ENCODE peak calls at places on chromosomes 6 and 20, in five cellular contexts. K is heart left ventricle, Z is ovary, D is upper lobe of left lung, I is Peyer's patch. N is an unnamed sample.

GRCh38 chr6:25250878-25251277 is 28.3 kb upstream of the CARMIL1 start:
- DNase-seq in K (no peak), Z (no peak), D (no peak), I (no peak), N (no peak)

GRCh38 chr20:25321262-25321831 is 69.3 kb downstream of the ABHD12 start:
- DNase-seq in K (no peak), Z (no peak), D (no peak), I (no peak), N (peak)

GRCh38 chr6:72031471-72031870 is 145.1 kb downstream of the RIMS1 start:
- DNase-seq in K (no peak), Z (no peak), D (no peak), I (no peak), N (no peak)

GRCh38 chr6:29671026-29671425 is 9.9 kb downstream of the ZFP57 start:
- DNase-seq in K (no peak), Z (no peak), D (no peak), I (no peak), N (no peak)

GRCh38 chr6:168055696-168056489 is 23.1 kb downstream of the FRMD1 start:
- DNase-seq in K (no peak), Z (no peak), D (peak), I (no peak), N (no peak)

GRCh38 chr6:168545428-168545827 is 104.4 kb downstream of the SMOC2 start:
- DNase-seq in K (no peak), Z (no peak), D (peak), I (no peak), N (no peak)

GRCh38 chr20:12824353-12824752 is 184.4 kb upstream of the SPTLC3 start:
- DNase-seq in K (no peak), Z (no peak), D (no peak), I (no peak), N (no peak)

GRCh38 chr20:37382539-37383120 is 36.7 kb downstream of the SRC start:
- DNase-seq in K (no peak), Z (no peak), D (no peak), I (no peak), N (peak)

GRCh38 chr6:159061805-159062563 is 17.2 kb upstream of the TAGAP start:
- DNase-seq in K (no peak), Z (no peak), D (no peak), I (peak), N (no peak)

GRCh38 chr20:62065669-62066338 is at the start of gene TAF4:
- DNase-seq in K (peak), Z (peak), D (peak), I (peak), N (peak)
- TF ChIP-seq POLR2A in K (peak), Z (peak), D (peak), I (peak), N (no peak)

GRCh38 chr20:50295345-50295744 is 104.7 kb downstream of the CEBPB start:
- DNase-seq in K (no peak), Z (no peak), D (no peak), I (no peak), N (no peak)
- TF ChIP-seq POLR2A in K (no peak), Z (no peak), D (no peak), I (no peak), N (no peak)

GRCh38 chr6:169752074-169752623 is 727 bp downstream of the ERMARD start:
- DNase-seq in K (no peak), Z (no peak), D (no peak), I (no peak), N (no peak)

GRCh38 chr6:169755162-169755561 is 3.7 kb downstream of the ERMARD start:
- DNase-seq in K (no peak), Z (no peak), D (no peak), I (no peak), N (no peak)

GRCh38 chr6:169746556-169746955 is 4.8 kb downstream of the DYNLT2 start:
- DNase-seq in K (no peak), Z (no peak), D (no peak), I (no peak), N (no peak)

DNA sequence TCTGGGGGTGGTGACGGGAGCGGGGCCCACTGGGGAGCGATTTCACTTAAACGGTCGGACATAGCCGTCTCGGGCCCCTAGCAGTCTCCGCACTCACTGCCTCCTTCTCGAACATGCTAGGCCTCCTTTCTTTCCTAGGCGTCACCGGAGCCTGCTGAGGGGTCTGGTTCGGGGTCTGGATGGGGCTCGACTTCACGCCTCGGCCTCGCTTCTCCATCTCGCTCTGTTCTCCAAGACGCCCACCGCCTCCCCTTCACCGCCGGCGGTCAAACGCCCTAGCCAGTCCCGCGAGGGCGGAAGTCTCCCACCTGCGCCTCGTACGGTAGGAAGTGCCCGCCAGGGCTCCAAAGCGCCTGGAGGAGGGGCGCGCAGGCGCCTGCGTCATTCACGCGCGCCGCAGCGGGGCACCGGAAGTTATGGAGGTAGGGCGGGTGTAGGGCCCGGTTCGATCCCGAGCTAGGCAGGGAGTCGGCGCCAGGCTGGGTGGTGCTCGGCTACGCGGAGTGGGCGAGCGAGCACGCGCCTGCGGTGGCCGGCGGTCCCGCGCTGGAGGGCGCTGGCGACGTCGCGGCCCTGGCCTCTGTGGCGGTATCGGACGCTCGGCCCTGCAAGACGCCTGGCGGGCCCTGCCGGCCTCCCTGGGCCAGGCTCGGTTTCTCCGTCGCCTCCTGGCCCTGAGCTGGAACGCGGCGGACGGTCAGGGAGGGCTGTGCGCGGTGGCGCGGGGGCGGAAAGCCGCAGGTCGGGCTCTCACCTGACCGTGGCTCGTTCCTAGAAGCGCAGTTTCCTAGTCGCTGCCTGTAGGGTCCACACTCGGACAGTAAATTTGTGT is at the start of the genes DYNLT2 and ERMARD:
- DNase-seq in K (peak), Z (peak), D (peak), I (peak), N (peak)
- TF ChIP-seq POLR2A in K (peak), Z (peak), D (peak), I (peak), N (peak)

GRCh38 chr6:106097368-106098231 is 11.5 kb downstream of the PRDM1 start:
- DNase-seq in K (no peak), Z (no peak), D (no peak), I (peak), N (no peak)
- TF ChIP-seq POLR2A in K (no peak), Z (no peak), D (no peak), I (peak), N (no peak)